ENCODE peak calls at places on chromosomes 16 and 17, in five cellular contexts. S, M, N, D and Y are unnamed samples.

GRCh38 chr17:17381438-17382059 is 78.4 kb downstream of the NT5M start:
- DNase-seq in D (no peak), S (no peak), M (no peak), N (no peak), Y (no peak)

GRCh38 chr17:6361733-6362132 is 73.2 kb downstream of the AIPL1 start:
- DNase-seq in N (no peak), S (peak), D (peak), M (no peak), Y (peak)

GRCh38 chr17:38357488-38358123 is 6.0 kb downstream of the SOCS7 start:
- DNase-seq in S (no peak), N (no peak), D (no peak), M (no peak), Y (no peak)

GRCh38 chr16:23105309-23105708 is 43.9 kb downstream of the USP31 start:
- DNase-seq in M (no peak), N (no peak), D (no peak), S (no peak), Y (no peak)

GRCh38 chr17:1179112-1179634 is 608 bp downstream of the ABR start:
- DNase-seq in S (no peak), M (no peak), D (no peak), N (no peak), Y (no peak)

GRCh38 chr16:50067290-50067853 is 1.6 kb downstream of the HEATR3 start:
- DNase-seq in M (peak), N (no peak), S (peak), D (peak), Y (peak)

GRCh38 chr17:6374761-6375312 is 60.1 kb downstream of the AIPL1 start:
- DNase-seq in S (peak), M (peak), D (peak), N (no peak), Y (peak)

GRCh38 chr16:87956169-87956770 is 5.0 kb downstream of the BANP start:
- DNase-seq in N (peak), S (peak), D (no peak), M (peak), Y (no peak)

GRCh38 chr17:50205111-50205821 is 3.8 kb upstream of the COL1A1 start:
- DNase-seq in D (no peak), S (no peak), M (peak), N (peak), Y (no peak)